ENCODE peak calls at places on chromosome 17, in four cellular contexts. I, K, Y and G are unnamed samples.

GRCh38 chr17:32349503-32349853 is 479 bp upstream of the ZNF207 start:
- DNase-seq in I (no peak), K (no peak), Y (peak), G (no peak)

GRCh38 chr17:18014006-18014405 is 25.0 kb downstream of the ATPAF2 start:
- DNase-seq in I (no peak), K (no peak), Y (no peak), G (no peak)

GRCh38 chr17:77396610-77397009 is 255.8 kb downstream of the SEC14L1 start:
- DNase-seq in I (no peak), Y (no peak), K (no peak), G (no peak)

GRCh38 chr17:38451840-38452529 is 23.7 kb downstream of the ARHGAP23 start:
- DNase-seq in Y (peak), I (peak), K (no peak), G (no peak)

GRCh38 chr17:48299760-48300159 is 130.3 kb downstream of the SKAP1 start:
- DNase-seq in I (no peak), K (no peak), Y (no peak), G (peak)

GRCh38 chr17:1588781-1589585 is 26.4 kb upstream of the PITPNA start:
- DNase-seq in I (no peak), Y (peak), K (no peak), G (no peak)

GRCh38 chr17:75500419-75501216 is 14.7 kb downstream of the CASKIN2 start:
- DNase-seq in Y (no peak), I (no peak), K (no peak), G (no peak)

GRCh38 chr17:5832886-5833285 is 237.3 kb upstream of the WSCD1 start:
- DNase-seq in K (no peak), Y (peak), I (no peak), G (no peak)

GRCh38 chr17:53765609-53766008 is 57.1 kb upstream of the KIF2B start:
- DNase-seq in Y (peak), I (no peak), K (no peak), G (no peak)

GRCh38 chr17:82893779-82894178 is 54.0 kb upstream of the ZNF750 start:
- DNase-seq in I (no peak), K (no peak), Y (no peak), G (no peak)

GRCh38 chr17:18230288-18231141 is 5.1 kb downstream of the LLGL1 start:
- DNase-seq in K (no peak), I (no peak), Y (no peak), G (no peak)

GRCh38 chr17:40028595-40028994 is 13.4 kb downstream of the CSF3 start:
- DNase-seq in Y (no peak), K (no peak), I (no peak), G (no peak)

GRCh38 chr17:61794792-61795191 is 68.5 kb downstream of the BRIP1 start:
- DNase-seq in K (no peak), Y (peak), I (no peak), G (no peak)

GRCh38 chr17:45940826-45941225 is 46.5 kb downstream of the MAPT start:
- DNase-seq in Y (no peak), I (no peak), K (no peak), G (no peak)

GRCh38 chr17:58666858-58667267 is 25.0 kb downstream of the TEX14 start:
- DNase-seq in I (no peak), Y (peak), K (no peak), G (no peak)

GRCh38 chr17:57902800-57903759 is 52.1 kb downstream of the CUEDC1 start:
- DNase-seq in Y (peak), K (no peak), I (peak), G (peak)

GRCh38 chr17:45836047-45837044 is 8.3 kb upstream of the SPPL2C start:
- DNase-seq in Y (no peak), K (no peak), I (no peak), G (no peak)

GRCh38 chr17:50467114-50467854 is 1.4 kb downstream of the CHAD start:
- DNase-seq in Y (no peak), K (no peak), I (no peak), G (peak)

GRCh38 chr17:2776589-2777241 is 19.5 kb upstream of the RAP1GAP2 start:
- DNase-seq in I (no peak), K (peak), Y (no peak), G (no peak)

GRCh38 chr17:61150686-61151299 is 248.8 kb upstream of the TBX2 start:
- DNase-seq in K (no peak), I (no peak), Y (no peak), G (no peak)

GRCh38 chr17:16068323-16068722 is 68.7 kb downstream of the TTC19 start:
- DNase-seq in Y (peak), I (no peak), K (no peak), G (no peak)

GRCh38 chr17:78255953-78256704 is 24.7 kb downstream of the TMEM235 start:
- DNase-seq in K (no peak), Y (no peak), I (no peak), G (no peak)

GRCh38 chr17:37694734-37695133 is 50.1 kb downstream of the HNF1B start:
- DNase-seq in I (no peak), Y (no peak), K (no peak), G (no peak)

GRCh38 chr17:4444782-4445473 is 11.2 kb downstream of the SPNS3 start:
- DNase-seq in K (no peak), Y (no peak), I (no peak), G (no peak)
- TF ChIP-seq CTCF in K (no peak), Y (no peak), I (no peak), G (no peak)

DNA sequence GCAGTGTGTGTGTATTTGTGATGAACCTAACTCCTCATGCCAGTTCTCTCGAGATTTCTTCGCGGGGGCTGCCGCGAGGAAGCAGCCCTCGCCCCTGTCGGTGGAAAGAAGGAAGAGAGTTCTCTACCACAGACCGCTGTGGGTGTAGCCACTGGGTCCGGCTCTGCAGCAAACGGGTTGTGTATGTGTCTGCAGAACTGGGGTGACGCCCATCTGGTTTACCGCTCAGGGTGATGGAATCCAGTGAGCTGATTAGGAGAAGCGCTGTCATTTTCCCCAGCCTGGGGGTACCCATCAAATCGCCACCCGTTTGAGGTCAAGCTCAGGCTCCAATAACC is 7.7 kb downstream of the CORO6 start:
- DNase-seq in I (no peak), Y (peak), K (no peak), G (peak)
- TF ChIP-seq CTCF in I (no peak), Y (no peak), K (no peak), G (no peak)

DNA sequence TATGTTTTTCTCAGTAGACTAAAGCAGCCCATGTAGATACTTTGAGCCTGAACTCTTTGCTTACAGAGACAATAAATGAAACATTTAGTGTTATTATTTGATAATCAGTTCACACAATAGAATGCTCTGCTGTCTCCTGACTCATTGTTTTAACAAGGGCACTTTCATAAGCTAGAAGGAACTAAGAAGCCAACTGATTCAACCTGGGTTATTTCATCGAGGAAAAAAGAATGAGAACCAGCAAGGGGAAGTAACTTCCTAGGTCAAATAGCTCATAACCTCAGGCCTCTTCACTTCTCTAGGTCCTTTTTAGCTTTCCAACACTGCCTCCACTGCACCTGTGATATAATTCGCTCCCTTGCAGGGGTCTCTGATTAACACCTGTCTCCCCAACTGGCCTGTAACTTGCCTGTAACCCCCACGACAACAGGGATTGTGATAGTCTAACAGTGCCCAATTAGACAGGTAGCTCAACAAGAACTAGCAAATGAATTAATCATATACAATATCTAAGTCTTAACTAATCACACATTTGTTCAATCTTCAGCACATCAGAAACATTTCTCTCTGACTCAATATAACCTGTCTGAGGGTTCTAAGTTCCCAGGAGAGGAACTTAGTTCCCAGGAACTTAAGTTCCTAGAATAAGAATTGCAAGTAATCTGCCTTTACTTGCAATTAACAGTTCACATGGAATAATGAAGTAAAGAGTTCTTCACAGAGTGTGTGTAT is 34.8 kb downstream of the RFFL start:
- DNase-seq in Y (peak), K (no peak), I (no peak), G (no peak)
- TF ChIP-seq CTCF in Y (no peak), K (no peak), I (no peak), G (no peak)

GRCh38 chr17:55285340-55286301 is 20.9 kb downstream of the HLF start:
- DNase-seq in K (no peak), Y (peak), I (no peak), G (no peak)

GRCh38 chr17:55286681-55287589 is 22.2 kb downstream of the HLF start:
- DNase-seq in I (no peak), K (no peak), Y (no peak), G (no peak)

GRCh38 chr17:55283256-55283965 is 18.7 kb downstream of the HLF start:
- DNase-seq in K (no peak), I (no peak), Y (no peak), G (no peak)

GRCh38 chr17:55284001-55284884 is 19.5 kb downstream of the HLF start:
- DNase-seq in I (no peak), Y (no peak), K (no peak), G (no peak)

GRCh38 chr17:55284944-55285339 is 20.2 kb downstream of the HLF start:
- DNase-seq in Y (no peak), I (no peak), K (no peak), G (no peak)
- TF ChIP-seq CTCF in Y (no peak), I (no peak), K (no peak), G (no peak)

GRCh38 chr17:30212750-30213149 is 22.7 kb downstream of the SLC6A4 start:
- DNase-seq in K (no peak), I (no peak), Y (no peak), G (peak)
- TF ChIP-seq CTCF in K (no peak), I (no peak), Y (no peak), G (no peak)